ENCODE peak calls at places on chromosomes 13 and 19, in four cellular contexts. Q, L, O and D are unnamed samples. For H3K36me3, the result is how much of the 10 kb centered on the place peaks cover.

GRCh38 chr13:79442221-79442620 is 36.2 kb upstream of the RBM26 start:
- DNase-seq in Q (no peak), L (no peak), O (peak), D (no peak)

GRCh38 chr19:14479985-14480694 is 5.0 kb upstream of the PTGER1 start:
- DNase-seq in Q (peak), L (no peak), O (peak), D (peak)

GRCh38 chr19:46386151-46386550 is 27.2 kb downstream of the CCDC8 start:
- DNase-seq in Q (no peak), L (peak), O (no peak), D (no peak)

GRCh38 chr19:944663-945241 is 18.9 kb downstream of the ARID3A start:
- DNase-seq in Q (no peak), L (no peak), O (no peak), D (no peak)

GRCh38 chr13:49629947-49630346 is 1.6 kb downstream of the ARL11 start:
- DNase-seq in Q (no peak), L (no peak), O (peak), D (no peak)

GRCh38 chr13:93388701-93389100 is 162.1 kb downstream of the GPC6 start:
- DNase-seq in Q (no peak), L (no peak), O (peak), D (no peak)

GRCh38 chr13:68608147-68608546 is 1378.0 kb upstream of the PCDH9 start:
- DNase-seq in Q (no peak), L (no peak), O (peak), D (no peak)

GRCh38 chr19:38412491-38412890 is 9.6 kb downstream of the FAM98C start:
- DNase-seq in Q (no peak), L (no peak), O (no peak), D (no peak)

GRCh38 chr13:97238432-97238831 is 16.3 kb downstream of the MBNL2 start:
- DNase-seq in Q (no peak), L (no peak), O (no peak), D (no peak)

GRCh38 chr19:52987221-52987620 is 24.5 kb upstream of the ZNF816 start:
- DNase-seq in Q (no peak), L (no peak), O (no peak), D (no peak)

GRCh38 chr13:25645681-25646080 is 273.9 kb downstream of the ATP8A2 start:
- DNase-seq in Q (no peak), L (no peak), O (no peak), D (no peak)

GRCh38 chr13:33679658-33680012 is 138.3 kb upstream of the RFC3 start:
- DNase-seq in Q (no peak), L (no peak), O (no peak), D (no peak)

GRCh38 chr19:16585808-16586476 is 13.7 kb upstream of the SLC35E1 start:
- DNase-seq in Q (no peak), L (no peak), O (no peak), D (no peak)

GRCh38 chr19:51572415-51572814 is 1.3 kb downstream of the ZNF175 start:
- DNase-seq in Q (no peak), L (no peak), O (no peak), D (no peak)
- H3K4me3 ChIP-seq in Q (no peak), L (no peak), O (peak), D (no peak)

GRCh38 chr13:47955836-47956235 is 45.2 kb downstream of the SUCLA2 start:
- DNase-seq in Q (no peak), L (no peak), O (no peak), D (no peak)
- H3K36me3 ChIP-seq in Q (under half), L (under half), O (under half), D (under half)

DNA sequence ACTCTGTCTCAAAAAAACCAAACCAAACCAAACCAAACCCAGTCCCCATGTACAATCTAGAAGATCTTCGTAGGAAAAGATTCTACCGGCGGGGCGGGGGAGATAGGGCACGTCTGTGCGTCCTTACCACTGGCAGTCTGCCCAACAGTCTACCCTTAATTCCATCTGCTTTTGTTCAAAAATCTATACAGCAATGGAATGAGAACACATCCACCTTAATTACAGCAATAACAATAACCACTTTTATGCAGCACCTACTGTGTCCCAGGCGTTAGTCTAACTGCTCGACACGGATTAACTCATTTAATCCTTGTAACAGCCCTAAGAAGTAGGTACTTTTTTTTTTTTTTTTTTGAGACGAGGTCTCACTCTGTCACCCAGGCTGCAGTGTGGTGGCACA is 2.5 kb upstream of the ATF5 start:
- DNase-seq in Q (no peak), L (no peak), O (no peak), D (no peak)
- H3K4me3 ChIP-seq in Q (no peak), L (no peak), O (no peak), D (no peak)

GRCh38 chr19:3207466-3208242 is 16.8 kb upstream of the CELF5 start:
- DNase-seq in Q (no peak), L (no peak), O (no peak), D (peak)
- H3K36me3 ChIP-seq in Q (under half), L (under half), O (under half), D (under half)

DNA sequence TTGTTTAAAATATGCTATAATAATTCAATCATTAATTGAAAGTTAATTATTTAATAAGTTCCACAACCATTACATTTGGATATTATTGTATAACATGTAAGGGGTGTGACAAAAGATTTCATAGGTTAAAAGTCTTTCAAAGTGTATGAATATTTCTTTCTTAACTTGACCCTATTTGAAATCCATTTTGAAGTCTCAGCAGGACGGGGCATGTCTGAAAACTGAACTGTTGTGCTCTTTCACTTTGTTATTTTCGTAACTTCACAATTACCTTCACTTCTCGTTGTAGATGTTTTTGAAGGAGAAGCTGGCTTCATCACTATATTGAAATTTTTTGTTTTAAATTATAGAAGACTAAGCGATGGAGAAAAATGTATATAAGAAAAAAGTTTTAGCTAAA is 1775.7 kb downstream of the PCDH9 start:
- DNase-seq in Q (no peak), L (no peak), O (no peak), D (no peak)
- H3K4me3 ChIP-seq in Q (no peak), L (no peak), O (no peak), D (no peak)